ENCODE peak calls at places on chromosome 2, in five cellular contexts. T is esophagus squamous epithelium; U is ovary; M is naive thymus-derived CD4-positive, alpha-beta T cell; Z is hepatocyte. D is an unnamed sample. For H3K4me1, the result is how much of the 10 kb centered on the place peaks cover.

GRCh38 chr2:104321800-104322164 is 532.1 kb upstream of the POU3F3 start:
- DNase-seq in Z (peak), M (no peak), U (no peak), T (no peak), D (no peak)

GRCh38 chr2:205858781-205859478 is 176.6 kb downstream of the NRP2 start:
- DNase-seq in T (no peak), Z (no peak), M (no peak), U (no peak), D (no peak)

GRCh38 chr2:24072259-24072658 is 3.9 kb downstream of the SF3B6 start:
- DNase-seq in Z (no peak), U (no peak), T (no peak), M (no peak), D (no peak)

GRCh38 chr2:131493199-131494018 is 1.2 kb upstream of the MZT2A start:
- DNase-seq in Z (no peak), M (no peak), U (no peak), T (no peak), D (no peak)

GRCh38 chr2:199465988-199466703 is 8.4 kb upstream of the SATB2 start:
- DNase-seq in M (no peak), T (no peak), U (no peak), Z (no peak), D (no peak)

GRCh38 chr2:180359522-180360282 is 352.6 kb upstream of the CWC22 start:
- DNase-seq in U (no peak), Z (no peak), T (no peak), M (no peak), D (no peak)

GRCh38 chr2:215604631-215605030 is 168.8 kb upstream of the FN1 start:
- DNase-seq in Z (no peak), U (no peak), T (no peak), M (no peak), D (no peak)

GRCh38 chr2:185921048-185921756 is 182.6 kb downstream of the FSIP2 start:
- DNase-seq in U (no peak), Z (no peak), M (no peak), T (no peak), D (no peak)

GRCh38 chr2:78261454-78261853 is 739.3 kb upstream of the LRRTM4 start:
- DNase-seq in M (no peak), T (no peak), Z (no peak), U (no peak), D (no peak)

GRCh38 chr2:207768891-207769596 is 662 bp downstream of the FZD5 start:
- DNase-seq in Z (peak), U (peak), M (peak), T (no peak), D (no peak)

GRCh38 chr2:172931923-172932520 is 143.6 kb upstream of the MAP3K20 start:
- DNase-seq in Z (peak), M (peak), U (peak), T (no peak), D (no peak)

GRCh38 chr2:74232426-74232825 is 34.0 kb downstream of the MTHFD2 start:
- DNase-seq in U (no peak), T (no peak), Z (no peak), M (no peak), D (no peak)

GRCh38 chr2:45265336-45265735 is 256.1 kb upstream of the SIX2 start:
- DNase-seq in T (no peak), U (no peak), Z (no peak), M (no peak), D (no peak)

GRCh38 chr2:147051248-147051647 is 793.6 kb upstream of the ACVR2A start:
- DNase-seq in M (no peak), Z (no peak), U (no peak), T (no peak), D (no peak)

GRCh38 chr2:100643906-100644501 is 81.2 kb downstream of the PDCL3 start:
- DNase-seq in T (no peak), U (no peak), Z (no peak), M (peak), D (peak)

GRCh38 chr2:199309973-199310372 is 147.8 kb downstream of the SATB2 start:
- DNase-seq in U (no peak), Z (no peak), T (no peak), M (no peak), D (no peak)

GRCh38 chr2:157420771-157421323 is 23.0 kb downstream of the CYTIP start:
- DNase-seq in Z (no peak), T (no peak), U (no peak), M (no peak), D (no peak)

GRCh38 chr2:241612156-241613017 is 24.6 kb downstream of the THAP4 start:
- DNase-seq in M (no peak), Z (no peak), T (no peak), U (no peak), D (no peak)

GRCh38 chr2:36031476-36031875 is 324.1 kb upstream of the CRIM1 start:
- DNase-seq in Z (no peak), M (no peak), T (no peak), U (no peak), D (no peak)

GRCh38 chr2:69915050-69915945 is at the start of gene MXD1:
- DNase-seq in T (no peak), U (peak), M (no peak), Z (peak), D (no peak)

GRCh38 chr2:103402944-103403343 is 641.1 kb downstream of the TMEM182 start:
- DNase-seq in Z (peak), U (no peak), M (no peak), T (no peak), D (no peak)

GRCh38 chr2:134460583-134460998 is 206.7 kb downstream of the MGAT5 start:
- DNase-seq in M (peak), T (no peak), Z (peak), U (peak), D (no peak)

GRCh38 chr2:64626146-64626809 is 27.4 kb downstream of the SERTAD2 start:
- DNase-seq in U (no peak), Z (no peak), M (no peak), T (no peak), D (no peak)

GRCh38 chr2:195587966-195588365 is 69.1 kb upstream of the SLC39A10 start:
- DNase-seq in M (no peak), Z (no peak), U (no peak), T (no peak), D (no peak)

GRCh38 chr2:188675391-188676011 is 298.7 kb upstream of the COL3A1 start:
- DNase-seq in T (no peak), Z (no peak), M (no peak), U (no peak), D (no peak)

GRCh38 chr2:68767031-68767961 is 32.7 kb downstream of the ARHGAP25 start:
- DNase-seq in U (no peak), Z (no peak), T (no peak), M (peak), D (no peak)

GRCh38 chr2:44200759-44201158 is 32.1 kb downstream of the PPM1B start:
- DNase-seq in Z (no peak), U (no peak), T (no peak), M (no peak), D (no peak)

GRCh38 chr2:104938226-104938941 is 84.5 kb downstream of the POU3F3 start:
- DNase-seq in Z (no peak), U (no peak), M (peak), T (no peak), D (no peak)

GRCh38 chr2:241010531-241011295 is 12.3 kb downstream of the SNED1 start:
- DNase-seq in U (no peak), T (no peak), Z (no peak), M (no peak), D (no peak)

GRCh38 chr2:207662203-207662602 is 37.0 kb upstream of the METTL21A start:
- DNase-seq in Z (no peak), T (no peak), U (no peak), M (no peak), D (no peak)

GRCh38 chr2:114550895-114551793 is 108.7 kb downstream of the DPP10 start:
- DNase-seq in T (no peak), U (peak), M (peak), Z (peak), D (no peak)

GRCh38 chr2:113705982-113706523 is 50.4 kb downstream of the SLC35F5 start:
- DNase-seq in U (peak), T (no peak), M (no peak), Z (no peak), D (no peak)

DNA sequence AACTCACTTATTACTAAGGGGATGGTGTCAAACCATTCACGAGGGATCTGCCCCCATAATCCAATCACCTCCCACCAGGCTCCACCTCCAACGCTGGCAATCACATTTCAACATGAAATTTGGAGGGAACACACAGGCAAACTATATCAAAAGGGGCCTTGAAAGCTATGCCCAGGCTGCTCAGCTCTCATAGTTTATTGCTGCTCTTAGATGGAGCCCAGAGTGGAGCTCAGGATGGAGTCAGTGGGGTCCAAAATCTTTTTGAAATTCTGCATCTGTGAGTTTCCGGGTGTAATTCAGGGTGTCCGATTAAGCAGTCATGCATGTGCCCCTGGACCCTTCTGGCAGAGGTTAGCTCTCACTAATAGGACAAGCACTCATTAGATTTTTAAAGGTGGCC is 24.3 kb downstream of the RHOB start:
- DNase-seq in T (no peak), Z (no peak), M (no peak), U (peak), D (no peak)
- H3K4me1 ChIP-seq in T (under half), Z (under half), M (under half), U (under half), D (under half)

GRCh38 chr2:136049991-136050573 is 64.7 kb upstream of the DARS1 start:
- DNase-seq in U (no peak), Z (no peak), T (no peak), M (no peak), D (no peak)

GRCh38 chr2:136048886-136049832 is 63.7 kb upstream of the DARS1 start:
- DNase-seq in Z (no peak), T (no peak), M (no peak), U (no peak), D (no peak)

GRCh38 chr2:136051001-136051724 is 65.7 kb upstream of the DARS1 start:
- DNase-seq in U (no peak), Z (no peak), M (no peak), T (no peak), D (no peak)

GRCh38 chr2:136045344-136045743 is 59.9 kb upstream of the DARS1 start:
- DNase-seq in T (no peak), Z (no peak), U (no peak), M (no peak), D (no peak)
- H3K4me3 ChIP-seq in T (no peak), Z (no peak), U (no peak), M (no peak), D (no peak)

DNA sequence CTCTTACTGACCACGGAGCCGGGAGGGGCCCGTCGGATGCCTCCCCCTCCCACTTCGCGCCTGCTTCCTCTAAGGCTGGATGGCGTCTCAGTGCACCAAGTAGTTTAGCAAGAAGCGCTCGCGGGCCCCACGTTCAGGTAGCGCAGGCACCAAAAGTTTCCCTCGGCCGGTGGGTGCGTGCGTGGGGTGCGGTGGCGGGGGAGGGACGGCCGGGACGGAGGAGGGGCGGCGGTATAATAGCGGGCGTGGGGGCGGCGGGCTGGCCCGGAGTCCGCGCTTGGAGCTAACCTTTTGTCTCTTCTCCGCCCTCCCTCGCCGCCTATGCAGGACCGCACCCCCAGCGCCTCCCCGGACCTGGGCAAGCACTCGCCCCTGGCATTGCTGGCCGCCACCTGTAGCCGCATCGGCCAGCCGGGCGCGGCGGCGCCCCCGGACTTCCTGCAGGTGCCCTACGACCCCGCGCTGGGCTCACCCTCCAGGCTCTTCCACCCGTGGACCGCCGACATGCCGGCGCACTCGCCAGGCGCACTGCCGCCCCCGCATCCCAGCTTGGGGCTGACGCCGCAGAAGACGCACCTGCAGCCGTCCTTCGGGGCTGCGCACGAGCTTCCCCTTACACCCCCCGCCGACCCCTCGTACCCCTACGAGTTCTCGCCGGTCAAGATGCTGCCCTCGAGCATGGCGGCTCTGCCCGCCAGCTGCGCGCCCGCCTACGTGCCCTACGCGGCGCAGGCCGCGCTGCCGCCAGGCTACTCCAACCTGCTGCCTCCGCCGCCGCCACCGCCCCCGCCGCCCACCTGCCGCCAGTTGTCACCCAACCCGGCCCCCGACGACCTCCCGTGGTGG is 1.0 kb downstream of the SP5 start:
- DNase-seq in T (no peak), Z (peak), M (no peak), U (no peak), D (no peak)
- H3K4me1 ChIP-seq in T (under half), Z (under half), M (under half), U (under half), D (under half)

GRCh38 chr2:42954227-42954962 is 162.0 kb upstream of the HAAO start:
- DNase-seq in T (no peak), U (no peak), M (no peak), Z (no peak), D (no peak)

GRCh38 chr2:42959993-42960834 is 167.8 kb upstream of the HAAO start:
- DNase-seq in M (no peak), U (no peak), Z (no peak), T (no peak), D (no peak)

GRCh38 chr2:42959148-42959992 is 167.0 kb upstream of the HAAO start:
- DNase-seq in Z (no peak), T (no peak), U (peak), M (no peak), D (no peak)

GRCh38 chr2:42958036-42958370 is 165.6 kb upstream of the HAAO start:
- DNase-seq in Z (no peak), U (no peak), M (no peak), T (no peak), D (no peak)

GRCh38 chr2:42957109-42958035 is 165.0 kb upstream of the HAAO start:
- DNase-seq in Z (peak), U (no peak), M (no peak), T (no peak), D (no peak)
- H3K4me3 ChIP-seq in Z (no peak), U (no peak), M (no peak), T (no peak), D (no peak)